ENCODE peak calls at places on chromosome 9, in five cellular contexts. C, F, I, E and O are unnamed samples.

GRCh38 chr9:132804576-132805295 is 73.3 kb downstream of the AK8 start:
- DNase-seq in C (no peak), F (no peak), I (no peak), E (no peak), O (no peak)

GRCh38 chr9:69342769-69343168 is 17.8 kb downstream of the ENTREP1 start:
- DNase-seq in C (no peak), F (no peak), I (no peak), E (no peak), O (no peak)

GRCh38 chr9:137077758-137078693 is 709 bp downstream of the UAP1L1 start:
- DNase-seq in C (no peak), F (no peak), I (no peak), E (peak), O (no peak)

GRCh38 chr9:137029058-137029922 is 1.3 kb upstream of the ABCA2 start:
- DNase-seq in C (peak), F (peak), I (peak), E (peak), O (peak)

GRCh38 chr9:105157178-105157583 is 87.3 kb upstream of the SLC44A1 start:
- DNase-seq in C (peak), F (peak), I (peak), E (peak), O (peak)

GRCh38 chr9:134488251-134488900 is 153.2 kb upstream of the COL5A1 start:
- DNase-seq in C (no peak), F (no peak), I (no peak), E (peak), O (no peak)

GRCh38 chr9:93827545-93828330 is 127.4 kb downstream of the BARX1 start:
- DNase-seq in C (peak), F (peak), I (no peak), E (peak), O (peak)

GRCh38 chr9:116475201-116475600 is 211.9 kb upstream of the TRIM32 start:
- DNase-seq in C (no peak), F (peak), I (no peak), E (peak), O (peak)

GRCh38 chr9:77215874-77216273 is 38.5 kb downstream of the VPS13A start:
- DNase-seq in C (no peak), F (peak), I (no peak), E (peak), O (peak)

GRCh38 chr9:92029553-92029952 is 79.5 kb upstream of the ROR2 start:
- DNase-seq in C (no peak), F (no peak), I (no peak), E (peak), O (no peak)

GRCh38 chr9:76560481-76560891 is 101.5 kb downstream of the GCNT1 start:
- DNase-seq in C (no peak), F (peak), I (no peak), E (peak), O (peak)

GRCh38 chr9:21709464-21710058 is 92.9 kb upstream of the MTAP start:
- DNase-seq in C (peak), F (peak), I (peak), E (peak), O (peak)

GRCh38 chr9:116174347-116174746 is 20.8 kb downstream of the PAPPA start:
- DNase-seq in C (no peak), F (peak), I (no peak), E (peak), O (no peak)

GRCh38 chr9:102842421-102842820 is 152.7 kb upstream of the CYLC2 start:
- DNase-seq in C (no peak), F (no peak), I (no peak), E (no peak), O (no peak)

GRCh38 chr9:72133365-72134035 is 15.7 kb upstream of the GDA start:
- DNase-seq in C (no peak), F (no peak), I (no peak), E (no peak), O (no peak)

GRCh38 chr9:95570150-95570549 is 53.4 kb upstream of the PTCH1 start:
- DNase-seq in C (no peak), F (peak), I (no peak), E (peak), O (peak)

GRCh38 chr9:16532681-16533450 is 337.6 kb downstream of the BNC2 start:
- DNase-seq in C (no peak), F (peak), I (no peak), E (peak), O (peak)

GRCh38 chr9:73023025-73023541 is 70.2 kb upstream of the ALDH1A1 start:
- DNase-seq in C (peak), F (peak), I (no peak), E (peak), O (peak)

GRCh38 chr9:93815677-93816076 is 139.5 kb downstream of the BARX1 start:
- DNase-seq in C (no peak), F (no peak), I (no peak), E (no peak), O (no peak)

GRCh38 chr9:135209852-135210251 is 122.4 kb downstream of the OLFM1 start:
- DNase-seq in C (no peak), F (peak), I (no peak), E (no peak), O (no peak)

GRCh38 chr9:101727621-101728524 is 10.6 kb downstream of the GRIN3A start:
- DNase-seq in C (no peak), F (peak), I (peak), E (peak), O (no peak)

GRCh38 chr9:133739408-133740280 is 1.5 kb upstream of the SARDH start:
- DNase-seq in C (no peak), F (no peak), I (no peak), E (no peak), O (no peak)

GRCh38 chr9:28961625-28962024 is 1388.3 kb upstream of the C9orf72 start:
- DNase-seq in C (no peak), F (no peak), I (no peak), E (no peak), O (no peak)

GRCh38 chr9:106920701-106921283 is 57.8 kb downstream of the ZNF462 start:
- DNase-seq in C (no peak), F (peak), I (no peak), E (no peak), O (peak)

GRCh38 chr9:4301302-4301701 is 1.4 kb upstream of the GLIS3 start:
- DNase-seq in C (no peak), F (peak), I (no peak), E (peak), O (peak)

GRCh38 chr9:5876711-5877110 is 14.0 kb upstream of the MLANA start:
- DNase-seq in C (no peak), F (no peak), I (no peak), E (peak), O (no peak)

GRCh38 chr9:33447404-33448158 is at the start of gene AQP3:
- DNase-seq in C (peak), F (peak), I (peak), E (peak), O (peak)